ENCODE peak calls at places on chromosomes 4 and X, in six cellular contexts. V, W, Q, Z, L and U are unnamed samples.

GRCh38 chr4:35541888-35542213 is 702.5 kb downstream of the ARAP2 start:
- DNase-seq in Q (no peak), V (no peak), W (no peak), Z (no peak), L (no peak), U (no peak)

GRCh38 chr4:112557676-112558411 is 41.9 kb upstream of the NEUROG2 start:
- DNase-seq in Q (no peak), Z (no peak), V (no peak), L (no peak), W (no peak), U (no peak)

GRCh38 chr4:10158355-10158942 is 41.9 kb upstream of the WDR1 start:
- DNase-seq in Z (no peak), L (peak), V (no peak), Q (no peak), W (no peak), U (no peak)

GRCh38 chr4:112296949-112297483 is at the start of gene ALPK1:
- DNase-seq in Q (no peak), Z (no peak), W (peak), L (no peak), V (peak), U (no peak)

GRCh38 chrX:70481424-70481823 is 36.8 kb downstream of the DLG3 start:
- DNase-seq in V (no peak), Z (no peak), Q (no peak), W (peak), L (no peak), U (no peak)

GRCh38 chr4:145720656-145721055 is 40.7 kb downstream of the C4orf51 start:
- DNase-seq in L (no peak), W (no peak), Z (no peak), V (no peak), Q (no peak), U (no peak)

GRCh38 chrX:31038585-31039326 is 33.1 kb downstream of the FTHL17 start:
- DNase-seq in W (peak), Q (no peak), V (no peak), Z (no peak), L (peak), U (no peak)

GRCh38 chrX:153164733-153165132 is 14.4 kb upstream of the MAGEA1 start:
- DNase-seq in L (no peak), Q (no peak), Z (no peak), V (no peak), W (no peak), U (no peak)

GRCh38 chr4:171721937-171722336 is 91.3 kb upstream of the GALNTL6 start:
- DNase-seq in W (no peak), Z (no peak), Q (no peak), V (no peak), L (no peak), U (no peak)

GRCh38 chr4:12595489-12595888 is 888.7 kb downstream of the RAB28 start:
- DNase-seq in Z (no peak), Q (no peak), V (no peak), W (no peak), L (no peak), U (no peak)

GRCh38 chr4:154471924-154472323 is 19.7 kb downstream of the DCHS2 start:
- DNase-seq in V (no peak), Z (peak), W (no peak), L (no peak), Q (no peak), U (no peak)

GRCh38 chr4:36492590-36492989 is 211.2 kb downstream of the DTHD1 start:
- DNase-seq in V (no peak), Q (no peak), L (no peak), W (no peak), Z (no peak), U (no peak)

GRCh38 chr4:126986828-126987227 is 645.9 kb upstream of the INTU start:
- DNase-seq in Z (no peak), Q (no peak), W (no peak), V (no peak), L (no peak), U (no peak)

GRCh38 chr4:175405961-175406360 is 406.1 kb downstream of the GPM6A start:
- DNase-seq in W (no peak), L (no peak), Z (no peak), Q (no peak), V (no peak), U (no peak)

GRCh38 chrX:24186483-24186882 is 37.0 kb downstream of the ZFX start:
- DNase-seq in W (no peak), Q (no peak), Z (no peak), L (no peak), V (no peak), U (no peak)

GRCh38 chrX:24189490-24189889 is 40.0 kb downstream of the ZFX start:
- DNase-seq in Q (no peak), V (no peak), Z (no peak), W (no peak), L (no peak), U (no peak)

GRCh38 chrX:24196509-24196908 is 47.0 kb downstream of the ZFX start:
- DNase-seq in Q (no peak), L (no peak), Z (no peak), V (no peak), W (no peak), U (no peak)

GRCh38 chrX:24186986-24187385 is 37.5 kb downstream of the ZFX start:
- DNase-seq in L (no peak), Z (no peak), W (no peak), V (no peak), Q (no peak), U (no peak)

GRCh38 chrX:24190500-24191156 is 41.1 kb downstream of the ZFX start:
- DNase-seq in L (no peak), Z (no peak), V (no peak), Q (no peak), W (no peak), U (no peak)
- TF ChIP-seq POLR2AphosphoS5 in L (no peak), Z (no peak), V (no peak), Q (no peak), W (no peak), U (no peak)

GRCh38 chr4:56272003-56272402 is 115.3 kb downstream of the AASDH start:
- DNase-seq in Q (no peak), Z (no peak), W (no peak), L (no peak), V (no peak), U (no peak)
- TF ChIP-seq POLR2A in Q (no peak), Z (no peak), W (no peak), L (no peak), V (no peak), U (no peak)

GRCh38 chrX:9343971-9344370 is 120.9 kb upstream of the TBL1X start:
- DNase-seq in Z (no peak), Q (no peak), L (no peak), V (no peak), W (no peak), U (no peak)
- H3K4me3 ChIP-seq in Z (no peak), Q (no peak), L (no peak), V (no peak), W (no peak), U (no peak)

GRCh38 chr4:109733728-109734127 is 3.9 kb upstream of the PLA2G12A start:
- DNase-seq in W (no peak), Z (no peak), Q (no peak), L (no peak), V (no peak), U (no peak)

GRCh38 chr4:109729155-109729562 is 711 bp downstream of the PLA2G12A start:
- DNase-seq in W (peak), Z (no peak), Q (no peak), V (no peak), L (no peak), U (no peak)

GRCh38 chr4:109729563-109730293 is at the start of gene PLA2G12A:
- DNase-seq in V (peak), L (peak), W (peak), Z (peak), Q (peak), U (peak)

GRCh38 chr4:109728385-109728784 is 1.5 kb downstream of the PLA2G12A start:
- DNase-seq in Z (no peak), Q (no peak), W (no peak), V (no peak), L (no peak), U (no peak)

DNA sequence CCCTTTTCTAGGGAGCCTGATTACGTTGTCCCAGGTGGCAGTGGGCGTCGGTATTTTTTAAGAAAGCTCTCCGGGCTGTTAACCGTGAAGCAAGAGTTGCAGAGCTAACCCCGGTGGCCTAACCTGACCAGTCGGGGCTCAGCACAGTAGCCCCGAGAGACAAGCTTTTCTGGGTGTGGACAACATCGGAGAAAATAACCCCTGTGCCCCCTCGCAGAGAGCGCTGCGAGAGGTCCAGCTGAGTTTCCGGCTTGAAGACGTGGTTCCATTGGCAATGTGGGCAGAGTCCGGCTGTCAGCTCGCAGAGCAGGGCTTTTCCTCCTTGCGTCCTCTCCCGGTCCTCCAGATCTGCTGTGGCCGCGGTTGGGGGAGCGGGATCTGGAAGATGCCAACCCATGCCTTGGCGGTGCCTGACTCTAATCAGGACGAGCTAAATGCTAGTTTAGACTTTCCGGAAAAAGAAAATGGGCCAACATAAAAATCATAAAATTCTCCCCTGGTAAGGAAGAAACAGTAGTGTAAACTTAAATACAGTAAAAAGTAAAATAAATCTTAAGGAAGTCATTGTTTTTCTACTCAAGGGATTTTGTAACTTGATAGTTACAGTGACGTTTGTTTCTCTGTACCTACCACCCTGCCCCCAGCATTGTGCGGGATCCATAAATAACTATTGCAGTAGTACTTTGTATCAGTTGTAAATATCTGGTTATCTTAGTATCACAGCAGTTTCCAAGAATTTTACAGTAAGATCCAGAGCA is 603 bp upstream of the PLA2G12A start:
- DNase-seq in Q (peak), Z (peak), L (peak), V (no peak), W (peak), U (peak)
- TF ChIP-seq POLR2AphosphoS5 in Q (no peak), Z (no peak), L (peak), V (no peak), W (no peak), U (no peak)

GRCh38 chr4:183757105-183757504 is 98.0 kb downstream of the TRAPPC11 start:
- DNase-seq in L (no peak), Z (no peak), Q (no peak), W (no peak), V (no peak), U (no peak)

GRCh38 chr4:183760326-183760725 is 101.2 kb downstream of the TRAPPC11 start:
- DNase-seq in L (no peak), V (no peak), Z (no peak), W (no peak), Q (no peak), U (no peak)

GRCh38 chr4:183758006-183758734 is 99.1 kb downstream of the TRAPPC11 start:
- DNase-seq in Q (no peak), W (no peak), Z (no peak), L (no peak), V (no peak), U (no peak)

GRCh38 chr4:183763990-183764754 is 105.1 kb downstream of the TRAPPC11 start:
- DNase-seq in V (no peak), L (no peak), W (no peak), Q (peak), Z (no peak), U (no peak)

DNA sequence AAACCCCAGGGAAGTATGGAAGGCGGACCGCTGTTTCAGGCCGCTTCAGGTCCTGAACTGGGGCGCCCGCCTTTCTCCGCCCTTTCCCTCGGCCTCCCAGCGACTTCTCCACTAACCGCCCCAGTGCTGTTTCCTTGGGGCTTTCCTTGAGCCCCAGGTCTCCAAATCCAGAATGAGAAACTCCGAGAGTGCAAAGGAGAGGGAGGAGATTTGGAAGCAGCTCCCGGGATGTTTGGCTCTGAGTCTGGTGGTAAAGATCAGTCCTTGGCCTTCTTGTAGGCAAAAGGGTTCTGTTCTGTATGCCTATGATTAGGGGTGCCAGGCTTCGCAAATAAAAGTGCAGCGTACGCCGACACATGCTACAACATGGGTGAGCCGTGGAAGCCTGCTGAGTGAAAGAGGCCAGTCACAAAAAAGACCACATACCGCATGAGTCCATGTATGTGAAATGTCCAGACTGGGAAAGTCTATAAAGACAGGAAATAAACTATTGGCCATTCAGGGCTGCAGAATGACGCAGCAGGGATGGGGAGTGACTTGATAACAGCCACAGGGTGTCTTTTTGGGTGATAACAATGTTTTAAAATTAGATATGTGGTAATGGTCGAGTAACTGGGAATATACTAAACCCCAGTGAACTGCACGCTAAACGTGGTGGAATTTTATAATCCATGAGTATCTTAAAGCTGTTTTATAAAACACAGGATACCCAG is 99.8 kb downstream of the TRAPPC11 start:
- DNase-seq in V (no peak), Z (no peak), W (no peak), Q (no peak), L (no peak), U (no peak)
- TF ChIP-seq POLR2A in V (no peak), Z (no peak), W (no peak), Q (no peak), L (no peak), U (no peak)